ENCODE peak calls at places on chromosomes 6 and 20, in four cellular contexts. T is SHP77, U is hepatic stellate cell, V is endothelial cell of umbilical vein. F is an unnamed sample.

GRCh38 chr6:170311696-170312095 is 5.1 kb downstream of the FAM120B start:
- DNase-seq in U (no peak), T (no peak), V (no peak), F (no peak)

GRCh38 chr6:151695181-151695580 is 112.3 kb upstream of the ESR1 start:
- DNase-seq in V (no peak), T (no peak), U (no peak), F (no peak)

GRCh38 chr6:167470836-167471547 is 146.1 kb downstream of the TTLL2 start:
- DNase-seq in V (no peak), U (no peak), T (no peak), F (no peak)

GRCh38 chr20:35327074-35327976 is 35.1 kb upstream of the FAM83C start:
- DNase-seq in U (no peak), T (no peak), V (peak), F (no peak)

GRCh38 chr20:25320035-25320800 is 70.4 kb downstream of the ABHD12 start:
- DNase-seq in U (no peak), V (no peak), T (no peak), F (peak)

GRCh38 chr20:58216334-58216733 is 12.1 kb downstream of the ANKRD60 start:
- DNase-seq in T (no peak), V (no peak), U (no peak), F (no peak)

GRCh38 chr6:140138311-140138994 is 764.0 kb upstream of the CITED2 start:
- DNase-seq in T (no peak), U (no peak), V (peak), F (no peak)

GRCh38 chr6:156976144-156977088 is 199.2 kb downstream of the ARID1B start:
- DNase-seq in U (no peak), V (no peak), T (peak), F (peak)

GRCh38 chr6:37705239-37706051 is 7.8 kb upstream of the MDGA1 start:
- DNase-seq in V (peak), T (no peak), U (peak), F (peak)

GRCh38 chr20:46999821-47000465 is 105.3 kb downstream of the EYA2 start:
- DNase-seq in T (peak), U (no peak), V (no peak), F (no peak)

GRCh38 chr6:119043265-119043664 is 35.2 kb downstream of the FAM184A start:
- DNase-seq in U (no peak), T (no peak), V (no peak), F (no peak)

GRCh38 chr6:144578385-144579350 is 293.5 kb downstream of the UTRN start:
- DNase-seq in T (no peak), V (no peak), U (no peak), F (no peak)

GRCh38 chr6:108589244-108589730 is 28.6 kb downstream of the FOXO3 start:
- DNase-seq in V (peak), U (no peak), T (no peak), F (peak)

GRCh38 chr6:87049779-87050178 is 45.1 kb downstream of the CGA start:
- DNase-seq in T (no peak), U (no peak), V (no peak), F (no peak)

GRCh38 chr6:166561766-166562165 is 24.7 kb downstream of the RAMACL start:
- DNase-seq in U (peak), V (no peak), T (peak), F (no peak)

GRCh38 chr20:402898-403581 is 5.1 kb upstream of the RBCK1 start:
- DNase-seq in U (no peak), T (no peak), V (no peak), F (no peak)

GRCh38 chr20:58071991-58072390 is 156.5 kb downstream of the ANKRD60 start:
- DNase-seq in V (no peak), T (no peak), U (no peak), F (no peak)

GRCh38 chr20:33178726-33179125 is 10.8 kb downstream of the BPIFA2 start:
- DNase-seq in V (no peak), U (no peak), T (no peak), F (no peak)

GRCh38 chr6:14429396-14429795 is 311.8 kb downstream of the CD83 start:
- DNase-seq in U (no peak), V (no peak), T (no peak), F (no peak)

GRCh38 chr6:89925826-89926225 is 31.6 kb downstream of the GJA10 start:
- DNase-seq in V (no peak), U (no peak), T (no peak), F (no peak)

GRCh38 chr20:53738945-53739798 is 145.5 kb upstream of the ZNF217 start:
- DNase-seq in U (no peak), T (no peak), V (no peak), F (no peak)

GRCh38 chr20:25251019-25251418 is 3.1 kb downstream of the PYGB start:
- DNase-seq in T (no peak), U (no peak), V (no peak), F (no peak)

GRCh38 chr20:22529150-22530019 is 55.0 kb downstream of the FOXA2 start:
- DNase-seq in T (no peak), V (no peak), U (no peak), F (no peak)

GRCh38 chr6:159970659-159971063 is 1.8 kb downstream of the IGF2R start:
- DNase-seq in T (no peak), U (no peak), V (no peak), F (no peak)

GRCh38 chr6:2861071-2861821 is 19.6 kb upstream of the SERPINB1 start:
- DNase-seq in T (no peak), V (no peak), U (no peak), F (no peak)

GRCh38 chr6:51995214-51995735 is 92.1 kb downstream of the PKHD1 start:
- DNase-seq in V (no peak), U (no peak), T (no peak), F (no peak)

GRCh38 chr20:37564388-37565133 is 36.9 kb upstream of the BLCAP start:
- DNase-seq in V (peak), U (peak), T (no peak), F (no peak)

GRCh38 chr6:2979819-2980464 is 8.6 kb upstream of the SERPINB6 start:
- DNase-seq in T (no peak), V (no peak), U (no peak), F (no peak)

GRCh38 chr6:167227984-167228383 is 63.1 kb upstream of the UNC93A start:
- DNase-seq in T (no peak), U (no peak), V (no peak), F (no peak)

GRCh38 chr20:17957505-17958325 is 10.9 kb downstream of the SNX5 start:
- DNase-seq in U (no peak), T (no peak), V (peak), F (no peak)

GRCh38 chr20:17864791-17865190 is 103.8 kb downstream of the SNX5 start:
- DNase-seq in U (no peak), V (no peak), T (no peak), F (no peak)

GRCh38 chr6:150685860-150686259 is 86.2 kb downstream of the PLEKHG1 start:
- DNase-seq in V (peak), T (no peak), U (no peak), F (no peak)

GRCh38 chr20:53579581-53580375 is 13.9 kb downstream of the ZNF217 start:
- DNase-seq in U (no peak), T (no peak), V (peak), F (no peak)

F was measured in globus pallidus.